ENCODE peak calls at places on chromosomes 2 and 18, in seven cellular contexts. P is K562, W is hepatocyte, G is left ventricle myocardium inferior, U is HCT116, H is mammary epithelial cell, M is stomach. A is an unnamed sample. For H3K36me3 and H3K4me1, the result is how much of the 10 kb centered on the place peaks cover.

GRCh38 chr2:9768388-9768787 is 74.9 kb upstream of the TAF1B start:
- DNase-seq in P (peak), W (peak), G (no peak), U (no peak), H (no peak), M (no peak), A (no peak)

GRCh38 chr2:196586511-196586991 is 53.0 kb upstream of the CCDC150 start:
- DNase-seq in P (no peak), W (no peak), G (no peak), U (no peak), H (peak), M (no peak), A (no peak)

GRCh38 chr2:216352653-216353270 is 19.5 kb downstream of the MARCHF4 start:
- DNase-seq in P (no peak), W (no peak), G (no peak), U (no peak), H (no peak), M (no peak), A (peak)

GRCh38 chr2:56654936-56655335 is 471.1 kb downstream of the CCDC85A start:
- DNase-seq in P (no peak), W (no peak), G (no peak), U (no peak), H (peak), M (no peak), A (no peak)

GRCh38 chr2:29011650-29012060 is 30.6 kb downstream of the TOGARAM2 start:
- DNase-seq in P (no peak), W (no peak), G (peak), U (no peak), H (no peak), M (peak), A (peak)

GRCh38 chr2:29275186-29275585 is 160.0 kb downstream of the CLIP4 start:
- DNase-seq in P (no peak), W (no peak), G (no peak), U (no peak), H (no peak), M (no peak), A (no peak)

GRCh38 chr2:75403991-75404428 is 156.7 kb downstream of the EVA1A start:
- DNase-seq in P (peak), W (peak), G (no peak), U (peak), H (peak), M (no peak), A (peak)

GRCh38 chr2:140506606-140507005 is 1624.2 kb downstream of the LRP1B start:
- DNase-seq in P (no peak), W (no peak), G (no peak), U (no peak), H (peak), M (no peak), A (no peak)

GRCh38 chr2:119255760-119256573 is 32.3 kb downstream of the STEAP3 start:
- DNase-seq in P (no peak), W (peak), G (no peak), U (peak), H (peak), M (no peak), A (no peak)

GRCh38 chr2:237180225-237180624 is 94.5 kb downstream of the COPS8 start:
- DNase-seq in P (no peak), W (no peak), G (no peak), U (no peak), H (no peak), M (no peak), A (no peak)

GRCh38 chr2:68548396-68548795 is 81.0 kb downstream of the APLF start:
- DNase-seq in P (no peak), W (no peak), G (no peak), U (no peak), H (peak), M (no peak), A (no peak)

GRCh38 chr18:31396796-31397195 is 20.2 kb downstream of the DSG4 start:
- DNase-seq in P (no peak), W (peak), G (no peak), U (no peak), H (no peak), M (no peak), A (no peak)

GRCh38 chr2:71661782-71662181 is 208.4 kb downstream of the DYSF start:
- DNase-seq in P (no peak), W (no peak), G (no peak), U (no peak), H (no peak), M (no peak), A (no peak)

GRCh38 chr2:189072036-189072435 is 97.9 kb downstream of the COL3A1 start:
- DNase-seq in P (no peak), W (no peak), G (no peak), U (no peak), H (no peak), M (no peak), A (no peak)

GRCh38 chr18:22558945-22559385 is 141.2 kb upstream of the CTAGE1 start:
- DNase-seq in P (peak), W (peak), G (peak), U (no peak), H (peak), M (peak), A (no peak)

GRCh38 chr18:75100832-75101630 is 107.9 kb downstream of the PTGR3 start:
- DNase-seq in P (no peak), W (no peak), G (no peak), U (no peak), H (no peak), M (peak), A (no peak)

DNA sequence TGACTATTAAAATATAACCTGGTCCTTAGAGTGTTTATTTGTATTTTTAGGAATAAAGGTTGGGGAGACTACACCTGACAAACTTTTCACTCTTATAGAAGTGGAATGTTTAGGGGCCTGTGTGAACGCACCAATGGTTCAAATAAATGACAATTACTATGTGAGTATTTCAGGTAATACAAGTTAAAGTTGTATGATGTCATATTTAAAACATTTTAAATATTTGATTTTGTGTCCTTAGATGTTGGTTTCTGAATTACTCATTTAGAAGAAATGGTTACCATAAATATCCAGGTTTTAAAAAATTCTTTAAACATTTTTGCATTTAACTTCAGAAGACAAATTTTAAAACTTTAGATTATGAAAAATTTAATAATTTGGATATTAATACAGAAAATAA is 11.8 kb upstream of the ANKRD12 start:
- DNase-seq in P (no peak), W (no peak), G (no peak), U (no peak), H (no peak), M (no peak), A (no peak)
- H3K36me3 ChIP-seq in P (half or more), W (under half), G (half or more), U (under half), H (under half), M (under half), A (under half)

GRCh38 chr2:232632904-232633412 is 446 bp upstream of the EFHD1 start:
- DNase-seq in P (peak), W (peak), G (peak), U (no peak), H (no peak), M (no peak), A (no peak)
- H3K4me3 ChIP-seq in P (peak), W (peak), G (peak), U (peak), H (peak), M (peak), A (peak)

DNA sequence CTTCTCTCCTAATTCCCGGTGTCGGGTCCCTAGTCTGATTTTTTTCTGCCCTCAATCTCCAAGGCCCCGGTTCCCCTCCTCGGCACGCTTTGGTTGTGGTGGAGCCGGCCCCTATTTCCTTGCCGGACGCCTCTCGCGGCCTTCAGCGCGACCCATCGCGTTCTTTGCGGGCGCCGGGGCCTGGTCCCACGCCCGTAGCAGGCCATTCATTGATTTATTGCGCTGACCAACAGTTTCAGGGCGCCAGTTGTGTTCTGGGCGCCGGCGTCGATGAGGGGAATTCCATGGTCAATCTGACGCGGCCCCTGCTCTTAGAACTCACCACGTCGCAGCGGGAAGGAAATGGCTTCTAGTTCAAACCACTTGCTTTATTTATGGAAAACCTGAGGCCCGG is 396 bp downstream of the CNOT9 start:
- DNase-seq in P (no peak), W (peak), G (peak), U (peak), H (peak), M (peak), A (no peak)
- H3K4me1 ChIP-seq in P (under half), W (under half), G (half or more), U (under half), H (under half), M (under half), A (under half)

DNA sequence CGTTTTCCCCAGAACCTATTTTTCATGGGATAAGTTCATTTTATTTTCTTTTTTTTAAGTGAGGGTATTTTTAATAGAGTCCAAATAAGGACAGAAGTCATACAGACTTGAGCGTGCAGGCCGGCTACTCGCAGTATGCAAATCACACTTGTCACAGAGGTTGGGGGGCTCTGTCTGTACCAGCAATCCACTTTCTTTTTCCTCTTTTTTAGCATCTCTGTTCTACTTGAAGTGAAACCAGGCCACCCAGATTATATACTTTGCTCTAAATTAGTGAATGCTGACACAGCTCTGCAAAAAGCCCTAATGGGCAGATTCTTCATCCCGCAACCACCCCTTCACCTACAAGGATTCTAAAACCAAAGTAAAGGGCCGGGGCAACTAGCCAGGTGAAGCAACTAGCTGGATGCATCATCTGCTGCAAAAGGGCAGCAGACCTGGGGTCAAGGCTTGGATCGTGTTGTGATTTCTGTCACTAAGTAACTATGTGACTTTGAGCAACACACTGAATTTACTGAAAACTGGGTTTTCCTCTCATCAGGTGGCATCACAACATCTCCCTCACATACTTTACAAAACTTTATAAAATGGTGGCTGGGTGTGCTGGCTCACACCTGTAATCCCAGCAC is 18.4 kb downstream of the KDSR start:
- DNase-seq in P (no peak), W (no peak), G (no peak), U (no peak), H (no peak), M (no peak), A (no peak)
- H3K36me3 ChIP-seq in P (under half), W (under half), G (half or more), U (under half), H (under half), M (half or more), A (under half)

DNA sequence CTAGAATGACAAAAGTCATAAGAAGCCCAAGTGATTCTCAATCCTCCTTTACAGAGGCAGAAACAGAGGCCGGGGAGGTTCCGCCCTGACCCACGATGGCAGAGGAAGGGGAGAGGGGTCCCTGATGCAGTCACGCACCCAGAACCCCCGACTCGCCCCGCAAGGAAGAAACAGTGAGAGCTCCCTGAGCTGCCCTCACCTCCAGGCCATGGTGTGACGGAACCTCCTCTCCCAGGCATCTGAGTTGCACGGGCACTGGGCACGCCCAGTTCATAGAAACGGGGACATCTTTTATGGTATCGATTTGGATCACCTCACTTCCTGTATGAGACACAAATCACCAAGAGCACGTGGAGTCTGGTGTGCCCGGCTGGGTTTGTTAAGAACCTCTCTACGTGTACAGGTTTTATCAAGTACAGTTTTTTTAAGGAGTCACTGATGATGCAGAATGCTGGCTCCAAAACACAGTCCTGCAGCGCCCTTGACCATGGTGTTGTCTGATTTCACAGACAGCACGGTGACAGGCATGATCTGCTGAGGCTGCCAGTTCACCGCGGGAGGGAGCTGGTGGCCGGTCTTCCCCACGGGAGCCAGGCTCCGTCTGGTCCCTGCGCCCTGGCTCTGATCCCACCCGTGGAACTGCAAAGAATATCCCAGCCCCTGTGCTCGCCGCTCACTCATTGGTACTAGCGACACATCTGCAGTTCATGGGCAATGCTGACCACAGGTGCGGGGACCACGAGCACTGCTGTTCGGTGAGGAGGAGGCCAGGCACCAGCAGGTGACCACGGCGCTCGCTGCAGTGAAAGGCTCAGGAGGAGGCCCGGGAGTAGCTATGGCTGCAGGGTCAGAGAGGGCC is 35.6 kb downstream of the PXDN start:
- DNase-seq in P (no peak), W (no peak), G (no peak), U (no peak), H (peak), M (no peak), A (no peak)
- H3K4me3 ChIP-seq in P (no peak), W (no peak), G (peak), U (no peak), H (peak), M (no peak), A (no peak)

GRCh38 chr2:5665066-5665465 is 27.1 kb upstream of the SOX11 start:
- DNase-seq in P (no peak), W (no peak), G (no peak), U (no peak), H (no peak), M (no peak), A (no peak)
- H3K4me1 ChIP-seq in P (under half), W (under half), G (under half), U (under half), H (under half), M (under half), A (under half)

DNA sequence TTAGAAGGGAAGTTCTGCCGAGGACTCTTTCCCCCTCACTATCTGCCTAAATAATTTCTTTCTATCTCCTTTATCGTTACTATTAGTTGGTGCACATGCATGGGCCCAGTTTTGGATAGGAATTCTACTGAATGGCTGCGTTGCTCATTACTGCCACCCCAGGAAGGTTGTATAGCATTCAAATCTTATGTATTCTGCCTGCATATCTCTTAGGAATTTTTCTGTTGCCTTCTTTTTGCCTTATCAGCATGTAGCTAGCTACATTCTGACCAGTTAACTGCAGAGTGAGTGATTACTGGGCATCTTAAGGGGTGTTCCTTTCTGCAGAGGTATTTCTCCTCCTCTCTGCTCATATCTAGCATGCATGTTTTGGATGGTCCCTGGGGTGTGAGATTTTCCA is 239.6 kb downstream of the TDRD15 start:
- DNase-seq in P (no peak), W (no peak), G (no peak), U (no peak), H (no peak), M (no peak), A (no peak)
- H3K36me3 ChIP-seq in P (under half), W (under half), G (under half), U (under half), H (under half), M (under half), A (under half)

DNA sequence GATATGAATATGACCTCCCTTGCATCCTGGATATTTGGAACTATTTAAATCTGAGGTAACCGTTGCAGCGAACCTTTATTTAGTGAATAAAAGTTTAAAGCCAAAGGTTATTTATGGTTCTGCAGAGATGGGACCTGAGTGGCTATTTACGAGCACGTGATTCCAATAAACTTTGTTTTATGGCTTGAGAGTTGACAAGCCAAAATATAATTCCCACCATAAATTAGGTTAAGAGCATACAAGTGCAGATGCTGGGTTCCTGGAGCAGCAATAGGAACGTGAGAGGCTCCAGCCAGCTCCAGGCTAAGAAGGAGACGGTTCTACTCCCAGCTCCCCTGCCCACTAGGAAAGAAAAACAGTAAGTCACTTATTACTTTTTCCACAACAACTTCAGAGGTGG is 5.2 kb upstream of the HOXD4 start:
- DNase-seq in P (no peak), W (no peak), G (no peak), U (no peak), H (no peak), M (peak), A (no peak)
- H3K4me3 ChIP-seq in P (no peak), W (no peak), G (no peak), U (no peak), H (no peak), M (no peak), A (no peak)

GRCh38 chr2:133200684-133201421 is 367.4 kb downstream of the NCKAP5 start:
- DNase-seq in P (no peak), W (peak), G (no peak), U (peak), H (peak), M (no peak), A (no peak)
- H3K4me1 ChIP-seq in P (under half), W (under half), G (under half), U (under half), H (under half), M (under half), A (under half)

GRCh38 chr2:84443477-84443876 is 15.6 kb downstream of the SUCLG1 start:
- DNase-seq in P (no peak), W (no peak), G (no peak), U (no peak), H (no peak), M (no peak), A (no peak)

GRCh38 chr2:84441036-84441435 is 18.0 kb downstream of the SUCLG1 start:
- DNase-seq in P (no peak), W (no peak), G (no peak), U (no peak), H (no peak), M (no peak), A (no peak)

GRCh38 chr2:84441505-84441904 is 17.6 kb downstream of the SUCLG1 start:
- DNase-seq in P (no peak), W (no peak), G (no peak), U (no peak), H (no peak), M (no peak), A (no peak)

DNA sequence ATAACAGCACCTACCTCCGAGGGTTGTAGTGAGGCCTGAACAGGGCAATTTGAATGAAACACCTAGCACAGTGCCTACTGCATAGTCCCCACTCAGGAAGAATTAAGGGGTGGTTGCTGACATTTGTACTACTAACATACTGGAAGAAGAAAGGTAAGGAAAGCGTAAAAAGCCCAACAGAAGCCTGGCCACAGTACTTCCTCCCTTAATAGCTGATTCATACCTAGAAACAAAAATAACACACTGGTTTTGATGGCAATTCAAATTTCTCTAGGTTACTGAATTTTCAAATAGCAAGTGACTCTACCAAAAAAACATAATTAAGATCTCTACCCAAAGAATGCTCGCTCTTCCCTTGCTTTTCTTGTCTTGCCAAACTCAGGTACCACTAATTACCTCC is 16.2 kb downstream of the SUCLG1 start:
- DNase-seq in P (no peak), W (no peak), G (no peak), U (no peak), H (no peak), M (no peak), A (no peak)
- H3K36me3 ChIP-seq in P (half or more), W (under half), G (half or more), U (under half), H (under half), M (under half), A (under half)